ENCODE peak calls at places on chromosomes 11 and 22, in five cellular contexts. One of them, this sample, is unnamed.

GRCh38 chr11:118143661-118144185 is 8.9 kb downstream of the SCN4B start:
- DNase-seq in HT1080: no peak
- DNase-seq in stimulated activated CD8-positive, alpha-beta memory T cell treated with anti-CD3 and anti-CD28 coated beads, Interleukin-7, amount 100 ng/mL, for 24 hours: no peak
- DNase-seq in naive B cell: no peak
- DNase-seq in MCF 10A: no peak
- DNase-seq in this sample: peak

GRCh38 chr11:61650781-61651571 is 29.2 kb upstream of the DAGLA start:
- DNase-seq in HT1080: no peak
- DNase-seq in stimulated activated CD8-positive, alpha-beta memory T cell treated with anti-CD3 and anti-CD28 coated beads, Interleukin-7, amount 100 ng/mL, for 24 hours: no peak
- DNase-seq in naive B cell: no peak
- DNase-seq in MCF 10A: no peak
- DNase-seq in this sample: peak

GRCh38 chr22:42895087-42895486 is 38.0 kb upstream of the ARFGAP3 start:
- DNase-seq in HT1080: no peak
- DNase-seq in stimulated activated CD8-positive, alpha-beta memory T cell treated with anti-CD3 and anti-CD28 coated beads, Interleukin-7, amount 100 ng/mL, for 24 hours: no peak
- DNase-seq in naive B cell: peak
- DNase-seq in MCF 10A: no peak
- DNase-seq in this sample: no peak

GRCh38 chr11:21888814-21889213 is 304.1 kb upstream of the ANO5 start:
- DNase-seq in HT1080: peak
- DNase-seq in stimulated activated CD8-positive, alpha-beta memory T cell treated with anti-CD3 and anti-CD28 coated beads, Interleukin-7, amount 100 ng/mL, for 24 hours: no peak
- DNase-seq in naive B cell: no peak
- DNase-seq in MCF 10A: peak
- DNase-seq in this sample: no peak

GRCh38 chr11:26199341-26199740 is 132.6 kb upstream of the ANO3 start:
- DNase-seq in HT1080: no peak
- DNase-seq in stimulated activated CD8-positive, alpha-beta memory T cell treated with anti-CD3 and anti-CD28 coated beads, Interleukin-7, amount 100 ng/mL, for 24 hours: no peak
- DNase-seq in naive B cell: no peak
- DNase-seq in MCF 10A: no peak
- DNase-seq in this sample: no peak

GRCh38 chr22:20520093-20520511 is 12.7 kb downstream of the MED15 start:
- DNase-seq in HT1080: peak
- DNase-seq in stimulated activated CD8-positive, alpha-beta memory T cell treated with anti-CD3 and anti-CD28 coated beads, Interleukin-7, amount 100 ng/mL, for 24 hours: no peak
- DNase-seq in naive B cell: no peak
- DNase-seq in MCF 10A: no peak
- DNase-seq in this sample: no peak

GRCh38 chr11:85823816-85824215 is 12.9 kb upstream of the SYTL2 start:
- DNase-seq in HT1080: peak
- DNase-seq in stimulated activated CD8-positive, alpha-beta memory T cell treated with anti-CD3 and anti-CD28 coated beads, Interleukin-7, amount 100 ng/mL, for 24 hours: no peak
- DNase-seq in naive B cell: no peak
- DNase-seq in MCF 10A: no peak
- DNase-seq in this sample: no peak

GRCh38 chr11:76459299-76459698 is 14.5 kb downstream of the EMSY start:
- DNase-seq in HT1080: no peak
- DNase-seq in stimulated activated CD8-positive, alpha-beta memory T cell treated with anti-CD3 and anti-CD28 coated beads, Interleukin-7, amount 100 ng/mL, for 24 hours: no peak
- DNase-seq in naive B cell: no peak
- DNase-seq in MCF 10A: peak
- DNase-seq in this sample: no peak

GRCh38 chr11:5198285-5198684 is 2.2 kb downstream of the OR51V1 start:
- DNase-seq in HT1080: no peak
- DNase-seq in stimulated activated CD8-positive, alpha-beta memory T cell treated with anti-CD3 and anti-CD28 coated beads, Interleukin-7, amount 100 ng/mL, for 24 hours: no peak
- DNase-seq in naive B cell: no peak
- DNase-seq in MCF 10A: no peak
- DNase-seq in this sample: no peak

GRCh38 chr11:122046846-122047245 is 69.2 kb downstream of the BLID start:
- DNase-seq in HT1080: no peak
- DNase-seq in stimulated activated CD8-positive, alpha-beta memory T cell treated with anti-CD3 and anti-CD28 coated beads, Interleukin-7, amount 100 ng/mL, for 24 hours: no peak
- DNase-seq in naive B cell: no peak
- DNase-seq in MCF 10A: no peak
- DNase-seq in this sample: no peak

GRCh38 chr22:46137218-46137766 is 13.0 kb upstream of the PPARA start:
- DNase-seq in HT1080: no peak
- DNase-seq in stimulated activated CD8-positive, alpha-beta memory T cell treated with anti-CD3 and anti-CD28 coated beads, Interleukin-7, amount 100 ng/mL, for 24 hours: no peak
- DNase-seq in naive B cell: no peak
- DNase-seq in MCF 10A: no peak
- DNase-seq in this sample: no peak

GRCh38 chr11:110251837-110252236 is 44.6 kb downstream of the RDX start:
- DNase-seq in HT1080: peak
- DNase-seq in stimulated activated CD8-positive, alpha-beta memory T cell treated with anti-CD3 and anti-CD28 coated beads, Interleukin-7, amount 100 ng/mL, for 24 hours: no peak
- DNase-seq in naive B cell: no peak
- DNase-seq in MCF 10A: peak
- DNase-seq in this sample: no peak

GRCh38 chr22:36368359-36368983 is 19.3 kb downstream of the MYH9 start:
- DNase-seq in HT1080: peak
- DNase-seq in stimulated activated CD8-positive, alpha-beta memory T cell treated with anti-CD3 and anti-CD28 coated beads, Interleukin-7, amount 100 ng/mL, for 24 hours: no peak
- DNase-seq in naive B cell: no peak
- DNase-seq in MCF 10A: peak
- DNase-seq in this sample: peak

GRCh38 chr22:42807185-42807584 is 49.9 kb downstream of the ARFGAP3 start:
- DNase-seq in HT1080: no peak
- DNase-seq in stimulated activated CD8-positive, alpha-beta memory T cell treated with anti-CD3 and anti-CD28 coated beads, Interleukin-7, amount 100 ng/mL, for 24 hours: no peak
- DNase-seq in naive B cell: no peak
- DNase-seq in MCF 10A: no peak
- DNase-seq in this sample: no peak

GRCh38 chr22:35784633-35785032 is 67.0 kb downstream of the APOL5 start:
- DNase-seq in HT1080: no peak
- DNase-seq in stimulated activated CD8-positive, alpha-beta memory T cell treated with anti-CD3 and anti-CD28 coated beads, Interleukin-7, amount 100 ng/mL, for 24 hours: no peak
- DNase-seq in naive B cell: no peak
- DNase-seq in MCF 10A: no peak
- DNase-seq in this sample: no peak

GRCh38 chr11:121497176-121497995 is 44.6 kb upstream of the SORL1-AS1 start:
- DNase-seq in HT1080: no peak
- DNase-seq in stimulated activated CD8-positive, alpha-beta memory T cell treated with anti-CD3 and anti-CD28 coated beads, Interleukin-7, amount 100 ng/mL, for 24 hours: no peak
- DNase-seq in naive B cell: no peak
- DNase-seq in MCF 10A: no peak
- DNase-seq in this sample: no peak

GRCh38 chr11:32440372-32440888 is 5.1 kb upstream of the WT1 start:
- DNase-seq in HT1080: no peak
- DNase-seq in stimulated activated CD8-positive, alpha-beta memory T cell treated with anti-CD3 and anti-CD28 coated beads, Interleukin-7, amount 100 ng/mL, for 24 hours: no peak
- DNase-seq in naive B cell: no peak
- DNase-seq in MCF 10A: no peak
- DNase-seq in this sample: no peak

GRCh38 chr11:119055901-119056300 is 1.1 kb downstream of the HYOU1 start:
- DNase-seq in HT1080: peak
- DNase-seq in stimulated activated CD8-positive, alpha-beta memory T cell treated with anti-CD3 and anti-CD28 coated beads, Interleukin-7, amount 100 ng/mL, for 24 hours: no peak
- DNase-seq in naive B cell: no peak
- DNase-seq in MCF 10A: peak
- DNase-seq in this sample: no peak

GRCh38 chr22:46734830-46735453 is 3.1 kb downstream of the CERK start:
- DNase-seq in HT1080: no peak
- DNase-seq in stimulated activated CD8-positive, alpha-beta memory T cell treated with anti-CD3 and anti-CD28 coated beads, Interleukin-7, amount 100 ng/mL, for 24 hours: no peak
- DNase-seq in naive B cell: peak
- DNase-seq in MCF 10A: no peak
- DNase-seq in this sample: peak

GRCh38 chr11:2382927-2383822 is 6.1 kb downstream of the CD81 start:
- DNase-seq in HT1080: no peak
- DNase-seq in stimulated activated CD8-positive, alpha-beta memory T cell treated with anti-CD3 and anti-CD28 coated beads, Interleukin-7, amount 100 ng/mL, for 24 hours: no peak
- DNase-seq in naive B cell: no peak
- DNase-seq in MCF 10A: no peak
- DNase-seq in this sample: no peak

GRCh38 chr11:64687204-64687603 is 35.8 kb downstream of the NRXN2 start:
- DNase-seq in HT1080: no peak
- DNase-seq in stimulated activated CD8-positive, alpha-beta memory T cell treated with anti-CD3 and anti-CD28 coated beads, Interleukin-7, amount 100 ng/mL, for 24 hours: no peak
- DNase-seq in naive B cell: no peak
- DNase-seq in MCF 10A: no peak
- DNase-seq in this sample: no peak

GRCh38 chr11:111476366-111476765 is 35.8 kb downstream of the BTG4 start:
- DNase-seq in HT1080: no peak
- DNase-seq in stimulated activated CD8-positive, alpha-beta memory T cell treated with anti-CD3 and anti-CD28 coated beads, Interleukin-7, amount 100 ng/mL, for 24 hours: no peak
- DNase-seq in naive B cell: no peak
- DNase-seq in MCF 10A: no peak
- DNase-seq in this sample: no peak

GRCh38 chr11:2378527-2379210 is 1.6 kb downstream of the CD81 start:
- DNase-seq in HT1080: no peak
- DNase-seq in stimulated activated CD8-positive, alpha-beta memory T cell treated with anti-CD3 and anti-CD28 coated beads, Interleukin-7, amount 100 ng/mL, for 24 hours: no peak
- DNase-seq in naive B cell: no peak
- DNase-seq in MCF 10A: no peak
- DNase-seq in this sample: no peak

GRCh38 chr22:36332623-36333331 is 55.0 kb downstream of the MYH9 start:
- DNase-seq in HT1080: peak
- DNase-seq in stimulated activated CD8-positive, alpha-beta memory T cell treated with anti-CD3 and anti-CD28 coated beads, Interleukin-7, amount 100 ng/mL, for 24 hours: no peak
- DNase-seq in naive B cell: no peak
- DNase-seq in MCF 10A: peak
- DNase-seq in this sample: no peak

GRCh38 chr11:114354076-114354475 is 46.2 kb downstream of the C11orf71 start:
- DNase-seq in HT1080: peak
- DNase-seq in stimulated activated CD8-positive, alpha-beta memory T cell treated with anti-CD3 and anti-CD28 coated beads, Interleukin-7, amount 100 ng/mL, for 24 hours: no peak
- DNase-seq in naive B cell: no peak
- DNase-seq in MCF 10A: peak
- DNase-seq in this sample: no peak

GRCh38 chr11:96388891-96389603 is 665 bp downstream of the CCDC82 start:
- DNase-seq in HT1080: peak
- DNase-seq in stimulated activated CD8-positive, alpha-beta memory T cell treated with anti-CD3 and anti-CD28 coated beads, Interleukin-7, amount 100 ng/mL, for 24 hours: no peak
- DNase-seq in naive B cell: no peak
- DNase-seq in MCF 10A: no peak
- DNase-seq in this sample: no peak

GRCh38 chr11:34809191-34810106 is 106.7 kb downstream of the APIP start:
- DNase-seq in HT1080: peak
- DNase-seq in stimulated activated CD8-positive, alpha-beta memory T cell treated with anti-CD3 and anti-CD28 coated beads, Interleukin-7, amount 100 ng/mL, for 24 hours: no peak
- DNase-seq in naive B cell: no peak
- DNase-seq in MCF 10A: peak
- DNase-seq in this sample: no peak

GRCh38 chr11:7909585-7910325 is 21.3 kb downstream of the OR10A6 start:
- DNase-seq in HT1080: no peak
- DNase-seq in stimulated activated CD8-positive, alpha-beta memory T cell treated with anti-CD3 and anti-CD28 coated beads, Interleukin-7, amount 100 ng/mL, for 24 hours: no peak
- DNase-seq in naive B cell: no peak
- DNase-seq in MCF 10A: no peak
- DNase-seq in this sample: no peak

GRCh38 chr11:125359130-125359529 is 136.9 kb downstream of the FEZ1 start:
- DNase-seq in HT1080: no peak
- DNase-seq in stimulated activated CD8-positive, alpha-beta memory T cell treated with anti-CD3 and anti-CD28 coated beads, Interleukin-7, amount 100 ng/mL, for 24 hours: no peak
- DNase-seq in naive B cell: no peak
- DNase-seq in MCF 10A: no peak
- DNase-seq in this sample: no peak

GRCh38 chr22:29369460-29369859 is 18.9 kb downstream of the AP1B1 start:
- DNase-seq in HT1080: peak
- DNase-seq in stimulated activated CD8-positive, alpha-beta memory T cell treated with anti-CD3 and anti-CD28 coated beads, Interleukin-7, amount 100 ng/mL, for 24 hours: no peak
- DNase-seq in naive B cell: no peak
- DNase-seq in MCF 10A: peak
- DNase-seq in this sample: no peak

GRCh38 chr11:29527391-29527936 is 489.4 kb downstream of the KCNA4 start:
- DNase-seq in HT1080: peak
- DNase-seq in stimulated activated CD8-positive, alpha-beta memory T cell treated with anti-CD3 and anti-CD28 coated beads, Interleukin-7, amount 100 ng/mL, for 24 hours: no peak
- DNase-seq in naive B cell: no peak
- DNase-seq in MCF 10A: peak
- DNase-seq in this sample: peak

GRCh38 chr11:68324695-68325094 is 12.3 kb downstream of the LRP5 start:
- DNase-seq in HT1080: no peak
- DNase-seq in stimulated activated CD8-positive, alpha-beta memory T cell treated with anti-CD3 and anti-CD28 coated beads, Interleukin-7, amount 100 ng/mL, for 24 hours: no peak
- DNase-seq in naive B cell: no peak
- DNase-seq in MCF 10A: no peak
- DNase-seq in this sample: no peak

GRCh38 chr11:47330002-47330911 is 22.2 kb downstream of the MYBPC3 start:
- DNase-seq in HT1080: peak
- DNase-seq in stimulated activated CD8-positive, alpha-beta memory T cell treated with anti-CD3 and anti-CD28 coated beads, Interleukin-7, amount 100 ng/mL, for 24 hours: no peak
- DNase-seq in naive B cell: no peak
- DNase-seq in MCF 10A: peak
- DNase-seq in this sample: peak

GRCh38 chr22:50238755-50239154 is 6.1 kb downstream of the TUBGCP6 start:
- DNase-seq in HT1080: peak
- DNase-seq in stimulated activated CD8-positive, alpha-beta memory T cell treated with anti-CD3 and anti-CD28 coated beads, Interleukin-7, amount 100 ng/mL, for 24 hours: no peak
- DNase-seq in naive B cell: no peak
- DNase-seq in MCF 10A: no peak
- DNase-seq in this sample: no peak

GRCh38 chr11:77346906-77347603 is 45.6 kb upstream of the GDPD4 start:
- DNase-seq in HT1080: peak
- DNase-seq in stimulated activated CD8-positive, alpha-beta memory T cell treated with anti-CD3 and anti-CD28 coated beads, Interleukin-7, amount 100 ng/mL, for 24 hours: no peak
- DNase-seq in naive B cell: no peak
- DNase-seq in MCF 10A: no peak
- DNase-seq in this sample: no peak

GRCh38 chr11:10379871-10380568 is 75.0 kb upstream of the AMPD3 start:
- DNase-seq in HT1080: no peak
- DNase-seq in stimulated activated CD8-positive, alpha-beta memory T cell treated with anti-CD3 and anti-CD28 coated beads, Interleukin-7, amount 100 ng/mL, for 24 hours: no peak
- DNase-seq in naive B cell: no peak
- DNase-seq in MCF 10A: no peak
- DNase-seq in this sample: no peak

GRCh38 chr11:22670803-22671202 is 4.4 kb downstream of the GAS2 start:
- DNase-seq in HT1080: peak
- DNase-seq in stimulated activated CD8-positive, alpha-beta memory T cell treated with anti-CD3 and anti-CD28 coated beads, Interleukin-7, amount 100 ng/mL, for 24 hours: no peak
- DNase-seq in naive B cell: no peak
- DNase-seq in MCF 10A: peak
- DNase-seq in this sample: peak

GRCh38 chr22:37904572-37905533 is 1.2 kb upstream of the MICALL1 start:
- DNase-seq in HT1080: peak
- DNase-seq in stimulated activated CD8-positive, alpha-beta memory T cell treated with anti-CD3 and anti-CD28 coated beads, Interleukin-7, amount 100 ng/mL, for 24 hours: no peak
- DNase-seq in naive B cell: no peak
- DNase-seq in MCF 10A: peak
- DNase-seq in this sample: peak

GRCh38 chr11:46914910-46915309 is 3.4 kb downstream of the LRP4 start:
- DNase-seq in HT1080: no peak
- DNase-seq in stimulated activated CD8-positive, alpha-beta memory T cell treated with anti-CD3 and anti-CD28 coated beads, Interleukin-7, amount 100 ng/mL, for 24 hours: no peak
- DNase-seq in naive B cell: no peak
- DNase-seq in MCF 10A: no peak
- DNase-seq in this sample: no peak